ENCODE peak calls at places on chromosomes 7 and 10, in seven cellular contexts. N is fibroblast of the aortic adventitia, L is stomach, A is heart right ventricle, R is choroid plexus epithelial cell, M is HepG2, W is brain microvascular endothelial cell. H is an unnamed sample.

GRCh38 chr7:149773446-149774236 is at the start of gene ZNF467:
- DNase-seq in L (peak; percentile 78), A (peak; percentile 85), N (peak; percentile 36), R (peak; percentile 17), W (no peak), M (no peak), H (peak; percentile 28)

GRCh38 chr10:116826803-116827202 is 22.5 kb upstream of the ENO4 start:
- DNase-seq in M (no peak), R (peak; percentile 51), W (peak; percentile 74), N (no peak), A (no peak), L (no peak), H (peak; percentile 63)

GRCh38 chr7:73770002-73770859 is at the start of gene CLDN3:
- DNase-seq in N (no peak), R (no peak), L (peak; percentile 59), A (no peak), W (no peak), M (no peak), H (no peak)

GRCh38 chr7:2496375-2496774 is 20.2 kb upstream of the GRIFIN start:
- DNase-seq in L (no peak), A (no peak), W (no peak), M (no peak), R (no peak), N (no peak), H (no peak)

GRCh38 chr7:155824195-155824915 is 12.1 kb upstream of the SHH start:
- DNase-seq in W (no peak), M (no peak), R (no peak), N (no peak), L (peak; percentile 80), A (no peak), H (peak; percentile 95)

GRCh38 chr10:59284111-59284975 is 78.0 kb downstream of the FAM13C start:
- DNase-seq in W (no peak), A (no peak), N (no peak), R (no peak), M (no peak), L (no peak), H (peak; percentile 2)

GRCh38 chr10:62043493-62043938 is 142.0 kb downstream of the ARID5B start:
- DNase-seq in W (no peak), N (peak; percentile 41), R (peak; percentile 61), M (no peak), L (no peak), A (no peak), H (no peak)

GRCh38 chr10:60303778-60304177 is 85.9 kb downstream of the ANK3 start:
- DNase-seq in W (no peak), R (no peak), N (no peak), A (no peak), M (no peak), L (no peak), H (no peak)

GRCh38 chr10:97740613-97741012 is 3.7 kb downstream of the ZFYVE27 start:
- DNase-seq in N (no peak), L (no peak), R (no peak), A (no peak), W (no peak), M (no peak), H (no peak)
- TF ChIP-seq CTCF in N (no peak), L (no peak), R (no peak), A (no peak), W (no peak), M (no peak), H (no peak)

DNA sequence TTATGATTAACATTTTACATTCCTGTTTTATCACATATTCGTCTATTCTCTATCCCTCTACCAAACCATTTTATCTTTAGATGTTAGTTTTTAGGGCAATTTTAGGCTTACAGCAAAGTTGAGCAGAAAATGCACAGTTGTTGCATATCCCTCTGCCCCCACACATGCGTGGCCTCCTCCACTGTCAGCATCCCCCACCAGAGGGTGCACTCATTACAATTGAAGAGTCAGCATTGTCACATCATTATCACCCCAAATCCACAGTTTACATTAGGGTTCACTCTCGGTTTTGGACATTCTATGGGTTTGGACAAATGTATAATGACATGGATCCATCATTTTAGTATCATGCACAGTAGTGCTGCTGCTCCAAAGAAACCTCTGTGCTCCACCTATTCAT is 86.4 kb downstream of the WDR37 start:
- DNase-seq in N (no peak), M (no peak), R (peak; percentile 4), A (no peak), W (no peak), L (no peak), H (peak; percentile 17)
- TF ChIP-seq CTCF in N (no peak), M (peak; percentile 32), R (peak; percentile 55), A (no peak), W (peak; percentile 64), L (no peak), H (no peak)

DNA sequence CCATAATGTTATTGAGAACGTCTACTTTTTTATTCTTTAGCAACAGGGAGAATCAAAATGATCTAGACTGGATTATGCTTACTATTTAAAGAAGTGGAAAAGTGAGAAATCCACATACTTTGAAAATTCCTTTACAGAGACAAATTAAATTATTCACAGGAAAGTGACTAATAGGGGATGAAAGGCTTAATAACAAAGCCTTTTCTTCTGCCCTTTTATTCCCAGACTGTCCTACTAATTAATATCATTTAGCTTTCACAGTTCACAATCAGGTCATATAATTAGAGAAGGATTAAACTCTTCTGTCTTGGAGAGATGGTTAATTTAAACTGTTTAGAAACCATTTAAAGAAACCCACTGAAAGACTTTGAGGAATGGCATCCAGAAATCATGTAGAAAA is 58.8 kb downstream of the ARL4A start:
- DNase-seq in N (no peak), M (no peak), L (no peak), W (no peak), A (no peak), R (no peak), H (no peak)
- TF ChIP-seq CTCF in N (no peak), M (no peak), L (no peak), W (no peak), A (no peak), R (no peak), H (no peak)

GRCh38 chr7:151439855-151440798 is at the start of gene CRYGN:
- DNase-seq in N (no peak), A (no peak), L (no peak), R (no peak), M (no peak), W (no peak), H (no peak)
- TF ChIP-seq CTCF in N (no peak), A (no peak), L (no peak), R (no peak), M (no peak), W (no peak), H (no peak)

DNA sequence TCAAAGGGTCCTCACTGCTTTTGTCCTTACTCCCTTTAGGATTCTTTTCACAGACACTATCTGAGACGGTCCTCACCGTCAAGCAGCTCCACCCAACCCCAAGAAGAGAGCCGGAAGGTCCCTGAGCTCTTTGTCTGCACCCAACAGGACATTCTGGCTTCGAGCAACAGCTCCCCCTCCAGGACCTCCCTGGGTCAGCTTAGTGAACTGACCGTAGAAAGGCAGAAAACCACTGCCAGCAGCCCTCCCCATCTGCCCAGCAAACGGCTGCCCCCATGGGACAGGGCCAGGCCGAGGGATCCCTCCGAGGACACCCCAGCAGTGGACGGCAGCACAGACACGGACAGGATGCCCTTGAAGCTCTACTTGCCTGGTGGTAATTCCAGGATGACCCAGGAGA is 19.9 kb downstream of the MINDY4 start:
- DNase-seq in M (no peak), L (no peak), N (no peak), R (no peak), W (no peak), A (no peak), H (no peak)
- TF ChIP-seq CTCF in M (peak; percentile 28), L (no peak), N (no peak), R (peak; percentile 34), W (no peak), A (peak; percentile 25), H (no peak)

GRCh38 chr10:29243750-29244149 is 45.1 kb upstream of the LYZL1 start:
- DNase-seq in A (no peak), W (no peak), M (no peak), N (no peak), L (no peak), R (no peak), H (peak; percentile 41)
- TF ChIP-seq CTCF in A (peak; percentile 35), W (peak; percentile 58), M (peak; percentile 55), N (peak; percentile 51), L (no peak), R (peak; percentile 54), H (peak; percentile 38)